ENCODE peak calls at places on chromosomes 11 and 22, in four cellular contexts. One of them, this sample, is unnamed.

GRCh38 chr11:40125054-40125453 is 1334.4 kb downstream of the LRRC4C start:
- DNase-seq in GM23248: no peak
- DNase-seq in endothelial cell of umbilical vein: no peak
- DNase-seq in hepatocyte: peak; percentile 44
- DNase-seq in this sample: no peak

GRCh38 chr11:109405671-109406070 is 16.3 kb upstream of the C11orf87 start:
- DNase-seq in hepatocyte: no peak
- DNase-seq in endothelial cell of umbilical vein: no peak
- DNase-seq in GM23248: peak; percentile 62
- DNase-seq in this sample: peak; percentile 19

GRCh38 chr11:109853156-109853776 is 239.9 kb upstream of the ZC3H12C start:
- DNase-seq in hepatocyte: peak; percentile 51
- DNase-seq in GM23248: peak; percentile 76
- DNase-seq in endothelial cell of umbilical vein: peak; percentile 90
- DNase-seq in this sample: peak; percentile 63

GRCh38 chr22:33654173-33654890 is 265.9 kb downstream of the LARGE1 start:
- DNase-seq in hepatocyte: peak; percentile 28
- DNase-seq in endothelial cell of umbilical vein: no peak
- DNase-seq in GM23248: no peak
- DNase-seq in this sample: no peak

GRCh38 chr11:61756452-61757212 is 4.2 kb downstream of the MYRF start:
- DNase-seq in endothelial cell of umbilical vein: peak; percentile 14
- DNase-seq in hepatocyte: peak; percentile 88
- DNase-seq in GM23248: no peak
- DNase-seq in this sample: no peak

GRCh38 chr11:9384535-9385287 is at the start of gene IPO7:
- DNase-seq in endothelial cell of umbilical vein: peak; percentile 90
- DNase-seq in hepatocyte: peak; percentile 94
- DNase-seq in GM23248: peak; percentile 98
- DNase-seq in this sample: peak; percentile 89

GRCh38 chr11:12245549-12245986 is 131.8 kb upstream of the PARVA start:
- DNase-seq in endothelial cell of umbilical vein: no peak
- DNase-seq in hepatocyte: no peak
- DNase-seq in GM23248: peak; percentile 45
- DNase-seq in this sample: no peak

GRCh38 chr11:70194792-70195791 is 8.0 kb upstream of the FADD start:
- DNase-seq in hepatocyte: no peak
- DNase-seq in endothelial cell of umbilical vein: no peak
- DNase-seq in GM23248: no peak
- DNase-seq in this sample: no peak

GRCh38 chr11:126926376-126926791 is 74.2 kb downstream of the KIRREL3 start:
- DNase-seq in endothelial cell of umbilical vein: no peak
- DNase-seq in GM23248: peak; percentile 48
- DNase-seq in hepatocyte: no peak
- DNase-seq in this sample: no peak

GRCh38 chr11:61302550-61302949 is 7.4 kb upstream of the VWCE start:
- DNase-seq in GM23248: no peak
- DNase-seq in endothelial cell of umbilical vein: no peak
- DNase-seq in hepatocyte: no peak
- DNase-seq in this sample: no peak

GRCh38 chr11:70463478-70464255 is 65.3 kb downstream of the CTTN start:
- DNase-seq in hepatocyte: no peak
- DNase-seq in GM23248: no peak
- DNase-seq in endothelial cell of umbilical vein: no peak
- DNase-seq in this sample: no peak

GRCh38 chr11:64536396-64536935 is 54.6 kb upstream of the SLC22A12 start:
- DNase-seq in hepatocyte: no peak
- DNase-seq in GM23248: peak; percentile 18
- DNase-seq in endothelial cell of umbilical vein: no peak
- DNase-seq in this sample: no peak

GRCh38 chr11:69808708-69809107 is 10.5 kb downstream of the FGF3 start:
- DNase-seq in hepatocyte: no peak
- DNase-seq in endothelial cell of umbilical vein: no peak
- DNase-seq in GM23248: no peak
- DNase-seq in this sample: no peak

GRCh38 chr22:19941365-19942070 is at the start of the genes COMT and TXNRD2:
- DNase-seq in GM23248: peak; percentile 88
- DNase-seq in hepatocyte: no peak
- DNase-seq in endothelial cell of umbilical vein: peak; percentile 57
- DNase-seq in this sample: peak; percentile 54

GRCh38 chr11:96335389-96335788 is 7.6 kb downstream of the MAML2 start:
- DNase-seq in hepatocyte: no peak
- DNase-seq in GM23248: no peak
- DNase-seq in endothelial cell of umbilical vein: no peak
- DNase-seq in this sample: no peak

GRCh38 chr11:64650923-64651523 is 60.0 kb downstream of the SLC22A12 start:
- DNase-seq in endothelial cell of umbilical vein: peak; percentile 16
- DNase-seq in hepatocyte: peak; percentile 53
- DNase-seq in GM23248: peak; percentile 62
- DNase-seq in this sample: no peak

GRCh38 chr11:31809857-31810778 is 1.0 kb downstream of the PAX6 start:
- DNase-seq in endothelial cell of umbilical vein: peak; percentile 50
- DNase-seq in hepatocyte: peak; percentile 61
- DNase-seq in GM23248: peak; percentile 72
- DNase-seq in this sample: peak; percentile 63

GRCh38 chr22:38442967-38443674 is 11.9 kb downstream of the KCNJ4 start:
- DNase-seq in endothelial cell of umbilical vein: no peak
- DNase-seq in hepatocyte: no peak
- DNase-seq in GM23248: no peak
- DNase-seq in this sample: no peak

GRCh38 chr11:40202569-40202968 is 1256.9 kb downstream of the LRRC4C start:
- DNase-seq in endothelial cell of umbilical vein: no peak
- DNase-seq in GM23248: no peak
- DNase-seq in hepatocyte: no peak
- DNase-seq in this sample: no peak

GRCh38 chr11:14577835-14578529 is 57.8 kb upstream of the PSMA1 start:
- DNase-seq in hepatocyte: no peak
- DNase-seq in endothelial cell of umbilical vein: no peak
- DNase-seq in GM23248: no peak
- DNase-seq in this sample: no peak

GRCh38 chr11:29629281-29629680 is 387.5 kb downstream of the KCNA4 start:
- DNase-seq in GM23248: peak; percentile 18
- DNase-seq in endothelial cell of umbilical vein: no peak
- DNase-seq in hepatocyte: peak; percentile 60
- DNase-seq in this sample: peak; percentile 19

GRCh38 chr22:43711681-43712080 is 100.4 kb downstream of the EFCAB6 start:
- DNase-seq in hepatocyte: no peak
- DNase-seq in GM23248: no peak
- DNase-seq in endothelial cell of umbilical vein: no peak
- DNase-seq in this sample: no peak

GRCh38 chr11:22189660-22190059 is 3.2 kb upstream of the ANO5 start:
- DNase-seq in GM23248: no peak
- DNase-seq in hepatocyte: no peak
- DNase-seq in endothelial cell of umbilical vein: no peak
- DNase-seq in this sample: no peak

GRCh38 chr11:101129203-101129943 is at the start of gene PGR:
- DNase-seq in GM23248: peak; percentile 8
- DNase-seq in endothelial cell of umbilical vein: no peak
- DNase-seq in hepatocyte: peak; percentile 11
- DNase-seq in this sample: no peak

GRCh38 chr11:93396356-93396755 is 65.8 kb downstream of the DEUP1 start:
- DNase-seq in GM23248: peak; percentile 12
- DNase-seq in endothelial cell of umbilical vein: no peak
- DNase-seq in hepatocyte: no peak
- DNase-seq in this sample: peak; percentile 23

GRCh38 chr11:13595166-13595565 is 73.3 kb upstream of the FAR1 start:
- DNase-seq in endothelial cell of umbilical vein: no peak
- DNase-seq in GM23248: peak; percentile 48
- DNase-seq in hepatocyte: no peak
- DNase-seq in this sample: no peak

DNA sequence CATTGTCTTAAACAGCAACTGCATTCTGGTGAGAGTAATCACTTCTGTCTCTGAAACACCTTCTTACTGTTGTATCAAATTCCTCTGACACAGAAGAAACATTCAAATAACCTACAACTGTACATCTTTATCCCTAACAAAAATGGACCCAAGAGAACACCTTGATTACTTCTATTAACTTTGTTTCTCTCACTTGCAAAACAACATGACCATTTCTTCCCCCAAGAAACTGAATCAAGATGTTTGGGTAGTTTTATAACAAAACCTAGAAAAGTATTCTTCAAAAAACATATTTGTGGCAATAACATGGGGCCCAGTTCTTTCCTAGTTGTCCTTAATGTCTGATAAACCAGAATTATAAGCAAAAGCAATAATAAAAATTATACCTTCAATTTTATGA is 59.3 kb downstream of the MAPK1 start:
- DNase-seq in hepatocyte: no peak
- DNase-seq in GM23248: no peak
- DNase-seq in endothelial cell of umbilical vein: no peak
- DNase-seq in this sample: no peak
- H4K20me1 ChIP-seq in hepatocyte: peaks cover 29% of the 10 kb centered on the region
- H4K20me1 ChIP-seq in GM23248: peaks cover 1% of the 10 kb centered on the region
- H4K20me1 ChIP-seq in endothelial cell of umbilical vein: peaks cover 5% of the 10 kb centered on the region
- H4K20me1 ChIP-seq in this sample: peaks cover 3% of the 10 kb centered on the region

GRCh38 chr11:65786786-65787636 is at the start of gene OVOL1:
- DNase-seq in GM23248: no peak
- DNase-seq in endothelial cell of umbilical vein: no peak
- DNase-seq in hepatocyte: peak; percentile 90
- DNase-seq in this sample: peak; percentile 54
- H2AFZ ChIP-seq in GM23248: no peak within 1 kb of the TSS
- H2AFZ ChIP-seq in endothelial cell of umbilical vein: no peak within 1 kb of the TSS
- H2AFZ ChIP-seq in hepatocyte: peak within 1 kb of the TSS; percentile 63
- H2AFZ ChIP-seq in this sample: peak within 1 kb of the TSS; percentile 92

DNA sequence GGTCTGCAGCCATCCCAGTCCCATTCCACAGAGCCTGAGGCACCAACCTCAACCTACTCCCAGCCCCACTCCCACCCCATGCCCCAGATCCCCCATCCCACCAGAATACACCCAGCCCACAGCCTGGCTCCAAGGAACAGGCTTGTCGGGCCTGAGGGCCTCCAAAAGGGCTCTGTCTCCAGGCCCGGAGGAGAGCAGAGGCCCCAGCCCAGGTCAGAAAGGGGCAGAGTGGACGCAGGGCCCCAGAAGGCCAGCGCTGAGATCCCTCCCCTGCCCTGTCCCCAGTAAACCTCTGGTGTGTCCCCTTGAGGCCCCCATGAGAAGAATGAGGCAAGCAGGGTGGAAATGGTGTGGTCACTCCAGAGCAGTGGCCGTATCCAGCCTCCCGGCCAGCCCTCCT is 195.2 kb downstream of the IGLL1 start:
- DNase-seq in GM23248: no peak
- DNase-seq in endothelial cell of umbilical vein: no peak
- DNase-seq in hepatocyte: no peak
- DNase-seq in this sample: no peak
- H4K20me1 ChIP-seq in GM23248: no peaks in the 10 kb centered on the region
- H4K20me1 ChIP-seq in endothelial cell of umbilical vein: no peaks in the 10 kb centered on the region
- H4K20me1 ChIP-seq in hepatocyte: no peaks in the 10 kb centered on the region
- H4K20me1 ChIP-seq in this sample: no peaks in the 10 kb centered on the region

DNA sequence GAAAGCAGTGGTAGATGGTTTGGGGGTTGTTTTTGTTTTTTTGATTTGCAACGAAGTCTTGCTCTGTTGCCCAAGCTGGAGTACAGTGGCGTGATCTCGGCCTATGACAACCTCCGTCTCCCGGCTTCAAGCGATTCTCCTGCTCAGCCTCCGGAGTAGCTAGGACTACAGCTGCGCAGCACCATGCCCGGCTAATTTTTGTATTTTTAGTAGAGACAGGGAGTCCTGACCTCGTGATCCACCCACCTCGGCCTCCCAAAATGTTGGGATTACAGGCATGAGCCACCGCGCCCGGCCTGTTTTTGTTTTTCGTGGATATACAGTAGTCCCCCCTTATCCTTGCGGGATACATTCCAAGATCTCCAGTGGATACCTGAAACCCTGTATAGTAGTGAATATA is 6.6 kb downstream of the EP300 start:
- DNase-seq in endothelial cell of umbilical vein: no peak
- DNase-seq in GM23248: no peak
- DNase-seq in hepatocyte: no peak
- DNase-seq in this sample: no peak
- H2AFZ ChIP-seq in endothelial cell of umbilical vein: no peak overlapping the region
- H2AFZ ChIP-seq in GM23248: no peak overlapping the region
- H2AFZ ChIP-seq in hepatocyte: no peak overlapping the region
- H2AFZ ChIP-seq in this sample: no peak overlapping the region

DNA sequence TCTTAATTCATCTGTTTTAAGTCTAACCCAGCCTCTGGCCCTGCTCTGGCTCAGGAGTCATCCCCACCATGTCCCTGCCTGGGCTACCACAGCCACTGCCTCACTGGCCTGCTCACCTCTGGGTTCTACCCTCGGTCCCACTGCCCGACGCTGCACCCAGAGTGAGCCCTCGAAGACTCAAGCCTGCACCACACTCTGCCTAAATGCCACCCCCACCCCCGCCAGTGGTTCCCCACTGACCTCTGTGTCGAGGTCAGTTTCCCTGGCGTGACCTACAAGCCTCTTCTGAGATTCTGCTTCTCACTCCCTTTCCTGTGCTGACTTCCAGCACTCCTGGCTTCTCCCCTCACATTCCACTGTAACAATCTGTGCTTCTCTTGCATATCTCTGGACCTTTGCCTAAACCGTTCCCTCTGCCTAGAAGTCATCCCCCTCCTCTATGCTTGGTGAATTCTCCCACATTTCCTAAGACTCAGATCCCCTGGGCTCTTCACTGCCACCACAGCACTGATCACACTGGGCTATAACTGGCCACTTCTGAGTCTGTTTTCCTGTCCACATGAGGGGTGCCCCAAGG is 12.5 kb upstream of the PDE2A start:
- DNase-seq in hepatocyte: no peak
- DNase-seq in endothelial cell of umbilical vein: no peak
- DNase-seq in GM23248: peak; percentile 42
- DNase-seq in this sample: no peak
- H4K20me1 ChIP-seq in hepatocyte: no peaks in the 10 kb centered on the region
- H4K20me1 ChIP-seq in endothelial cell of umbilical vein: no peaks in the 10 kb centered on the region
- H4K20me1 ChIP-seq in GM23248: no peaks in the 10 kb centered on the region
- H4K20me1 ChIP-seq in this sample: no peaks in the 10 kb centered on the region

GRCh38 chr22:47249370-47249928 is 487.0 kb downstream of the TBC1D22A start:
- DNase-seq in hepatocyte: no peak
- DNase-seq in endothelial cell of umbilical vein: no peak
- DNase-seq in GM23248: no peak
- DNase-seq in this sample: no peak
- H2AFZ ChIP-seq in hepatocyte: no peak overlapping the region
- H2AFZ ChIP-seq in endothelial cell of umbilical vein: no peak overlapping the region
- H2AFZ ChIP-seq in GM23248: no peak overlapping the region
- H2AFZ ChIP-seq in this sample: no peak overlapping the region

GRCh38 chr11:47571895-47572294 is 6.5 kb downstream of the PTPMT1 start:
- DNase-seq in endothelial cell of umbilical vein: no peak
- DNase-seq in hepatocyte: no peak
- DNase-seq in GM23248: peak; percentile 86
- DNase-seq in this sample: peak; percentile 57
- H4K20me1 ChIP-seq in endothelial cell of umbilical vein: peaks cover 3% of the 10 kb centered on the region
- H4K20me1 ChIP-seq in hepatocyte: no peaks in the 10 kb centered on the region
- H4K20me1 ChIP-seq in GM23248: no peaks in the 10 kb centered on the region
- H4K20me1 ChIP-seq in this sample: no peaks in the 10 kb centered on the region